ENCODE peak calls at places on chromosomes 3 and 15, in seven cellular contexts. One of them, this sample, is unnamed.

GRCh38 chr15:69758810-69759410 is 306.3 kb downstream of the RPLP1 start:
- DNase-seq in NCI-H82: no peak
- DNase-seq in GM20000: peak
- DNase-seq in stimulated activated CD4-positive, alpha-beta T cell treated with anti-CD3 and anti-CD28 coated beads, Interleukin-1b, Interleukin-23, amount 100 ng/mL, for 48 hours: peak
- DNase-seq in neuronal stem cell: no peak
- DNase-seq in BJ: no peak
- DNase-seq in activated CD8-positive, alpha-beta T cell treated with anti-CD3 and anti-CD28 coated beads for 36 hours: peak
- DNase-seq in this sample: peak

GRCh38 chr15:89506026-89506686 is 9.8 kb upstream of the RHCG start:
- DNase-seq in neuronal stem cell: no peak
- DNase-seq in stimulated activated CD4-positive, alpha-beta T cell treated with anti-CD3 and anti-CD28 coated beads, Interleukin-1b, Interleukin-23, amount 100 ng/mL, for 48 hours: no peak
- DNase-seq in NCI-H82: no peak
- DNase-seq in GM20000: no peak
- DNase-seq in BJ: no peak
- DNase-seq in activated CD8-positive, alpha-beta T cell treated with anti-CD3 and anti-CD28 coated beads for 36 hours: no peak
- DNase-seq in this sample: no peak

GRCh38 chr3:165395188-165395587 is 199.0 kb upstream of the SLITRK3 start:
- DNase-seq in stimulated activated CD4-positive, alpha-beta T cell treated with anti-CD3 and anti-CD28 coated beads, Interleukin-1b, Interleukin-23, amount 100 ng/mL, for 48 hours: no peak
- DNase-seq in BJ: no peak
- DNase-seq in activated CD8-positive, alpha-beta T cell treated with anti-CD3 and anti-CD28 coated beads for 36 hours: no peak
- DNase-seq in NCI-H82: no peak
- DNase-seq in neuronal stem cell: no peak
- DNase-seq in GM20000: no peak
- DNase-seq in this sample: no peak

GRCh38 chr3:168498194-168498593 is 402.5 kb upstream of the GOLIM4 start:
- DNase-seq in stimulated activated CD4-positive, alpha-beta T cell treated with anti-CD3 and anti-CD28 coated beads, Interleukin-1b, Interleukin-23, amount 100 ng/mL, for 48 hours: no peak
- DNase-seq in NCI-H82: no peak
- DNase-seq in activated CD8-positive, alpha-beta T cell treated with anti-CD3 and anti-CD28 coated beads for 36 hours: no peak
- DNase-seq in neuronal stem cell: no peak
- DNase-seq in GM20000: no peak
- DNase-seq in BJ: no peak
- DNase-seq in this sample: no peak

GRCh38 chr3:37150621-37151020 is 23.8 kb downstream of the LRRFIP2 start:
- DNase-seq in neuronal stem cell: no peak
- DNase-seq in activated CD8-positive, alpha-beta T cell treated with anti-CD3 and anti-CD28 coated beads for 36 hours: no peak
- DNase-seq in stimulated activated CD4-positive, alpha-beta T cell treated with anti-CD3 and anti-CD28 coated beads, Interleukin-1b, Interleukin-23, amount 100 ng/mL, for 48 hours: no peak
- DNase-seq in NCI-H82: no peak
- DNase-seq in GM20000: no peak
- DNase-seq in BJ: no peak
- DNase-seq in this sample: no peak

GRCh38 chr3:172437713-172438112 is 10.5 kb downstream of the GHSR start:
- DNase-seq in NCI-H82: no peak
- DNase-seq in stimulated activated CD4-positive, alpha-beta T cell treated with anti-CD3 and anti-CD28 coated beads, Interleukin-1b, Interleukin-23, amount 100 ng/mL, for 48 hours: no peak
- DNase-seq in activated CD8-positive, alpha-beta T cell treated with anti-CD3 and anti-CD28 coated beads for 36 hours: no peak
- DNase-seq in GM20000: no peak
- DNase-seq in BJ: no peak
- DNase-seq in neuronal stem cell: no peak
- DNase-seq in this sample: no peak

GRCh38 chr15:77731067-77731466 is 98.4 kb upstream of the LINGO1 start:
- DNase-seq in NCI-H82: no peak
- DNase-seq in stimulated activated CD4-positive, alpha-beta T cell treated with anti-CD3 and anti-CD28 coated beads, Interleukin-1b, Interleukin-23, amount 100 ng/mL, for 48 hours: no peak
- DNase-seq in BJ: no peak
- DNase-seq in GM20000: no peak
- DNase-seq in activated CD8-positive, alpha-beta T cell treated with anti-CD3 and anti-CD28 coated beads for 36 hours: no peak
- DNase-seq in neuronal stem cell: no peak
- DNase-seq in this sample: no peak

GRCh38 chr3:106183762-106184391 is 315.1 kb upstream of the CBLB start:
- DNase-seq in NCI-H82: no peak
- DNase-seq in GM20000: no peak
- DNase-seq in neuronal stem cell: no peak
- DNase-seq in stimulated activated CD4-positive, alpha-beta T cell treated with anti-CD3 and anti-CD28 coated beads, Interleukin-1b, Interleukin-23, amount 100 ng/mL, for 48 hours: no peak
- DNase-seq in activated CD8-positive, alpha-beta T cell treated with anti-CD3 and anti-CD28 coated beads for 36 hours: no peak
- DNase-seq in BJ: no peak
- DNase-seq in this sample: peak

GRCh38 chr3:24037971-24038370 is 92.9 kb downstream of the NR1D2 start:
- DNase-seq in stimulated activated CD4-positive, alpha-beta T cell treated with anti-CD3 and anti-CD28 coated beads, Interleukin-1b, Interleukin-23, amount 100 ng/mL, for 48 hours: no peak
- DNase-seq in BJ: no peak
- DNase-seq in NCI-H82: no peak
- DNase-seq in neuronal stem cell: no peak
- DNase-seq in activated CD8-positive, alpha-beta T cell treated with anti-CD3 and anti-CD28 coated beads for 36 hours: no peak
- DNase-seq in GM20000: no peak
- DNase-seq in this sample: no peak

This sample was measured in GM06990.